ENCODE peak calls at places on chromosomes 6 and 20, in seven cellular contexts. One of them, this sample, is unnamed.

GRCh38 chr20:22430746-22431168 is 153.6 kb downstream of the FOXA2 start:
- DNase-seq in HepG2: peak
- DNase-seq in HCT116: no peak
- DNase-seq in GM23338: peak
- DNase-seq in neural progenitor cell: peak
- DNase-seq in PC-9: no peak
- DNase-seq in H1: no peak
- DNase-seq in this sample: no peak

GRCh38 chr6:113361014-113361645 is 496.0 kb upstream of the MARCKS start:
- DNase-seq in HepG2: peak
- DNase-seq in HCT116: peak
- DNase-seq in GM23338: no peak
- DNase-seq in neural progenitor cell: no peak
- DNase-seq in PC-9: no peak
- DNase-seq in H1: no peak
- DNase-seq in this sample: no peak

GRCh38 chr20:37521091-37521771 is at the start of gene NNAT:
- DNase-seq in HepG2: no peak
- DNase-seq in HCT116: no peak
- DNase-seq in GM23338: no peak
- DNase-seq in neural progenitor cell: no peak
- DNase-seq in PC-9: no peak
- DNase-seq in H1: no peak
- DNase-seq in this sample: no peak

GRCh38 chr20:34493646-34494045 is 22.6 kb upstream of the DYNLRB1 start:
- DNase-seq in HepG2: no peak
- DNase-seq in HCT116: no peak
- DNase-seq in GM23338: no peak
- DNase-seq in neural progenitor cell: no peak
- DNase-seq in PC-9: no peak
- DNase-seq in H1: no peak
- DNase-seq in this sample: no peak

GRCh38 chr20:24634855-24635254 is 165.4 kb downstream of the SYNDIG1 start:
- DNase-seq in HepG2: peak
- DNase-seq in HCT116: peak
- DNase-seq in GM23338: peak
- DNase-seq in neural progenitor cell: peak
- DNase-seq in PC-9: peak
- DNase-seq in H1: no peak
- DNase-seq in this sample: no peak

GRCh38 chr6:4340544-4340943 is 205.2 kb upstream of the ECI2 start:
- DNase-seq in HepG2: no peak
- DNase-seq in HCT116: no peak
- DNase-seq in GM23338: no peak
- DNase-seq in neural progenitor cell: no peak
- DNase-seq in PC-9: no peak
- DNase-seq in H1: no peak
- DNase-seq in this sample: no peak

GRCh38 chr6:24856954-24857670 is 58.4 kb upstream of the ARMH2 start:
- DNase-seq in HepG2: no peak
- DNase-seq in HCT116: no peak
- DNase-seq in GM23338: no peak
- DNase-seq in neural progenitor cell: no peak
- DNase-seq in PC-9: no peak
- DNase-seq in H1: no peak
- DNase-seq in this sample: no peak

GRCh38 chr6:29504961-29505360 is 17.2 kb upstream of the MAS1L start:
- DNase-seq in HepG2: no peak
- DNase-seq in HCT116: no peak
- DNase-seq in GM23338: no peak
- DNase-seq in neural progenitor cell: no peak
- DNase-seq in PC-9: no peak
- DNase-seq in H1: no peak
- DNase-seq in this sample: no peak

GRCh38 chr20:58871533-58872102 is 19.1 kb downstream of the GNAS start:
- DNase-seq in HepG2: no peak
- DNase-seq in HCT116: no peak
- DNase-seq in GM23338: no peak
- DNase-seq in neural progenitor cell: no peak
- DNase-seq in PC-9: peak
- DNase-seq in H1: no peak
- DNase-seq in this sample: no peak

GRCh38 chr20:58870293-58871014 is 17.9 kb downstream of the GNAS start:
- DNase-seq in HepG2: peak
- DNase-seq in HCT116: no peak
- DNase-seq in GM23338: peak
- DNase-seq in neural progenitor cell: peak
- DNase-seq in PC-9: peak
- DNase-seq in H1: no peak
- DNase-seq in this sample: no peak

GRCh38 chr20:58867211-58867610 is 14.7 kb downstream of the GNAS start:
- DNase-seq in HepG2: no peak
- DNase-seq in HCT116: no peak
- DNase-seq in GM23338: no peak
- DNase-seq in neural progenitor cell: no peak
- DNase-seq in PC-9: no peak
- DNase-seq in H1: no peak
- DNase-seq in this sample: no peak

GRCh38 chr20:58869662-58870227 is 17.2 kb downstream of the GNAS start:
- DNase-seq in HepG2: no peak
- DNase-seq in HCT116: no peak
- DNase-seq in GM23338: peak
- DNase-seq in neural progenitor cell: no peak
- DNase-seq in PC-9: no peak
- DNase-seq in H1: no peak
- DNase-seq in this sample: no peak

GRCh38 chr20:58868795-58869194 is 16.3 kb downstream of the GNAS start:
- DNase-seq in HepG2: no peak
- DNase-seq in HCT116: no peak
- DNase-seq in GM23338: peak
- DNase-seq in neural progenitor cell: peak
- DNase-seq in PC-9: no peak
- DNase-seq in H1: no peak
- DNase-seq in this sample: no peak
- TF ChIP-seq CTCF in HepG2: peak
- TF ChIP-seq CTCF in HCT116: no peak
- TF ChIP-seq CTCF in GM23338: peak
- TF ChIP-seq CTCF in neural progenitor cell: peak
- TF ChIP-seq CTCF in PC-9: no peak
- TF ChIP-seq CTCF in H1: peak
- TF ChIP-seq CTCF in this sample: peak

GRCh38 chr6:17015551-17016381 is 86.1 kb upstream of the STMND1 start:
- DNase-seq in HepG2: no peak
- DNase-seq in HCT116: no peak
- DNase-seq in GM23338: peak
- DNase-seq in neural progenitor cell: no peak
- DNase-seq in PC-9: no peak
- DNase-seq in H1: no peak
- DNase-seq in this sample: no peak
- H3K4me3 ChIP-seq in HepG2: no peak
- H3K4me3 ChIP-seq in HCT116: no peak
- H3K4me3 ChIP-seq in GM23338: peak
- H3K4me3 ChIP-seq in neural progenitor cell: no peak
- H3K4me3 ChIP-seq in PC-9: no peak
- H3K4me3 ChIP-seq in H1: no peak
- H3K4me3 ChIP-seq in this sample: peak

GRCh38 chr20:50056951-50057403 is 56.0 kb downstream of the UBE2V1 start:
- DNase-seq in HepG2: no peak
- DNase-seq in HCT116: no peak
- DNase-seq in GM23338: no peak
- DNase-seq in neural progenitor cell: no peak
- DNase-seq in PC-9: no peak
- DNase-seq in H1: no peak
- DNase-seq in this sample: no peak

GRCh38 chr20:50057409-50058053 is 55.4 kb downstream of the UBE2V1 start:
- DNase-seq in HepG2: no peak
- DNase-seq in HCT116: no peak
- DNase-seq in GM23338: no peak
- DNase-seq in neural progenitor cell: no peak
- DNase-seq in PC-9: no peak
- DNase-seq in H1: no peak
- DNase-seq in this sample: no peak

GRCh38 chr20:50056408-50056926 is 56.5 kb downstream of the UBE2V1 start:
- DNase-seq in HepG2: no peak
- DNase-seq in HCT116: no peak
- DNase-seq in GM23338: no peak
- DNase-seq in neural progenitor cell: no peak
- DNase-seq in PC-9: no peak
- DNase-seq in H1: no peak
- DNase-seq in this sample: no peak

GRCh38 chr20:50061151-50062005 is 51.6 kb downstream of the UBE2V1 start:
- DNase-seq in HepG2: no peak
- DNase-seq in HCT116: no peak
- DNase-seq in GM23338: no peak
- DNase-seq in neural progenitor cell: no peak
- DNase-seq in PC-9: no peak
- DNase-seq in H1: no peak
- DNase-seq in this sample: no peak

GRCh38 chr20:50058646-50059398 is 54.1 kb downstream of the UBE2V1 start:
- DNase-seq in HepG2: no peak
- DNase-seq in HCT116: no peak
- DNase-seq in GM23338: no peak
- DNase-seq in neural progenitor cell: no peak
- DNase-seq in PC-9: no peak
- DNase-seq in H1: no peak
- DNase-seq in this sample: no peak
- TF ChIP-seq EZH2 in HepG2: no peak
- TF ChIP-seq EZH2 in HCT116: no peak
- TF ChIP-seq EZH2 in GM23338: no peak
- TF ChIP-seq EZH2 in neural progenitor cell: no peak
- TF ChIP-seq EZH2 in PC-9: no peak
- TF ChIP-seq EZH2 in H1: no peak
- TF ChIP-seq EZH2 in this sample: no peak

DNA sequence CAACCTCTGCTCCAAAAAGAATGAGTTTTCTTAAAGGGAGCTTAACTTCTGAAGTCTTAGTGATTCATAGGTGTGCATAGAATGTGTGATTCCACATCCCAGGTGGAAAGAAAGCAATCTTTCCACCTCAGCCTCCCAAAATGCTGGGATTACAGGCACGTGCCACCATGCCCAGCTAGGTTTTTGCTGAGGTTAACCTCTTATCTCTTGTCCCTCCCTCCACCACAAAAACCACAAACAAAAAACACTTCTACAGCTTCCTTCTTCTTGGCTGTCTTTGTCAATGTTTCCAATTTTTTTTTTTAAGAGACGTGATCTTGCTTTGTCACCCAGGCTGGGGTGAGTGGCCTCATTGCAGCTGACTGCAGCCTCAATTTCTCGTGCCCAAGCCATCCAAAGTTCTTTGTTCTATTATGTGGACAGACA is 8.1 kb upstream of the CSE1L start:
- DNase-seq in HepG2: no peak
- DNase-seq in HCT116: no peak
- DNase-seq in GM23338: no peak
- DNase-seq in neural progenitor cell: no peak
- DNase-seq in PC-9: peak
- DNase-seq in H1: no peak
- DNase-seq in this sample: no peak
- TF ChIP-seq CTCF in HepG2: no peak
- TF ChIP-seq CTCF in HCT116: no peak
- TF ChIP-seq CTCF in GM23338: no peak
- TF ChIP-seq CTCF in neural progenitor cell: no peak
- TF ChIP-seq CTCF in PC-9: no peak
- TF ChIP-seq CTCF in H1: no peak
- TF ChIP-seq CTCF in this sample: no peak